ENCODE peak calls at places on chromosomes 11 and 22, in nine cellular contexts. One of them, this sample, is unnamed.

GRCh38 chr11:115226556-115226955 is 277.7 kb downstream of the CADM1 start:
- DNase-seq in transverse colon: no peak
- DNase-seq in HepG2: peak; percentile 39
- DNase-seq in tibial nerve: no peak
- DNase-seq in sigmoid colon: no peak
- DNase-seq in suprapubic skin: no peak
- DNase-seq in K562: no peak
- DNase-seq in GM12878: no peak
- DNase-seq in A549: peak; percentile 74
- DNase-seq in this sample: no peak

GRCh38 chr11:117834068-117834810 is 9.7 kb upstream of the FXYD2 start:
- DNase-seq in transverse colon: peak; percentile 4
- DNase-seq in HepG2: no peak
- DNase-seq in tibial nerve: no peak
- DNase-seq in sigmoid colon: peak; percentile 39
- DNase-seq in suprapubic skin: no peak
- DNase-seq in K562: no peak
- DNase-seq in GM12878: no peak
- DNase-seq in A549: no peak
- DNase-seq in this sample: no peak

GRCh38 chr11:44759743-44760476 is 33.1 kb downstream of the TSPAN18 start:
- DNase-seq in transverse colon: no peak
- DNase-seq in HepG2: no peak
- DNase-seq in tibial nerve: no peak
- DNase-seq in sigmoid colon: peak; percentile 61
- DNase-seq in suprapubic skin: peak; percentile 28
- DNase-seq in K562: no peak
- DNase-seq in GM12878: no peak
- DNase-seq in A549: no peak
- DNase-seq in this sample: no peak

GRCh38 chr11:64745523-64746328 is 1.8 kb upstream of the RASGRP2 start:
- DNase-seq in transverse colon: peak; percentile 77
- DNase-seq in HepG2: no peak
- DNase-seq in tibial nerve: peak; percentile 59
- DNase-seq in sigmoid colon: peak; percentile 97
- DNase-seq in suprapubic skin: peak; percentile 90
- DNase-seq in K562: peak; percentile 86
- DNase-seq in GM12878: no peak
- DNase-seq in A549: peak; percentile 73
- DNase-seq in this sample: peak; percentile 79

GRCh38 chr11:46916251-46916650 is 2.1 kb downstream of the LRP4 start:
- DNase-seq in transverse colon: no peak
- DNase-seq in HepG2: no peak
- DNase-seq in tibial nerve: no peak
- DNase-seq in sigmoid colon: no peak
- DNase-seq in suprapubic skin: no peak
- DNase-seq in K562: no peak
- DNase-seq in GM12878: no peak
- DNase-seq in A549: no peak
- DNase-seq in this sample: no peak

GRCh38 chr22:25630446-25630845 is 66.0 kb downstream of the GRK3 start:
- DNase-seq in transverse colon: no peak
- DNase-seq in HepG2: no peak
- DNase-seq in tibial nerve: no peak
- DNase-seq in sigmoid colon: no peak
- DNase-seq in suprapubic skin: no peak
- DNase-seq in K562: no peak
- DNase-seq in GM12878: no peak
- DNase-seq in A549: no peak
- DNase-seq in this sample: no peak

GRCh38 chr22:26579331-26579886 is 10.5 kb downstream of the TPST2 start:
- DNase-seq in transverse colon: peak; percentile 62
- DNase-seq in HepG2: no peak
- DNase-seq in tibial nerve: no peak
- DNase-seq in sigmoid colon: no peak
- DNase-seq in suprapubic skin: no peak
- DNase-seq in K562: no peak
- DNase-seq in GM12878: peak; percentile 30
- DNase-seq in A549: no peak
- DNase-seq in this sample: no peak

GRCh38 chr11:107272561-107272960 is 185.1 kb downstream of the CWF19L2 start:
- DNase-seq in transverse colon: no peak
- DNase-seq in HepG2: no peak
- DNase-seq in tibial nerve: no peak
- DNase-seq in sigmoid colon: no peak
- DNase-seq in suprapubic skin: no peak
- DNase-seq in K562: no peak
- DNase-seq in GM12878: no peak
- DNase-seq in A549: no peak
- DNase-seq in this sample: no peak

GRCh38 chr22:30566125-30566524 is 8.3 kb downstream of the GAL3ST1 start:
- DNase-seq in transverse colon: peak; percentile 67
- DNase-seq in HepG2: peak; percentile 80
- DNase-seq in tibial nerve: no peak
- DNase-seq in sigmoid colon: no peak
- DNase-seq in suprapubic skin: no peak
- DNase-seq in K562: no peak
- DNase-seq in GM12878: no peak
- DNase-seq in A549: peak; percentile 46
- DNase-seq in this sample: no peak

GRCh38 chr11:97140885-97141494 is 751.2 kb downstream of the JRKL start:
- DNase-seq in transverse colon: no peak
- DNase-seq in HepG2: peak; percentile 16
- DNase-seq in tibial nerve: no peak
- DNase-seq in sigmoid colon: no peak
- DNase-seq in suprapubic skin: no peak
- DNase-seq in K562: peak; percentile 26
- DNase-seq in GM12878: no peak
- DNase-seq in A549: peak; percentile 2
- DNase-seq in this sample: no peak

GRCh38 chr11:110529043-110529442 is 99.3 kb downstream of the FDX1 start:
- DNase-seq in transverse colon: no peak
- DNase-seq in HepG2: peak; percentile 5
- DNase-seq in tibial nerve: no peak
- DNase-seq in sigmoid colon: no peak
- DNase-seq in suprapubic skin: no peak
- DNase-seq in K562: peak; percentile 45
- DNase-seq in GM12878: no peak
- DNase-seq in A549: peak; percentile 14
- DNase-seq in this sample: no peak

GRCh38 chr11:4459470-4459869 is 10.4 kb downstream of the OR52K2 start:
- DNase-seq in transverse colon: peak; percentile 17
- DNase-seq in HepG2: no peak
- DNase-seq in tibial nerve: no peak
- DNase-seq in sigmoid colon: no peak
- DNase-seq in suprapubic skin: no peak
- DNase-seq in K562: no peak
- DNase-seq in GM12878: no peak
- DNase-seq in A549: no peak
- DNase-seq in this sample: peak; percentile 44

GRCh38 chr11:83680351-83680750 is 394.2 kb upstream of the CCDC90B start:
- DNase-seq in transverse colon: no peak
- DNase-seq in HepG2: no peak
- DNase-seq in tibial nerve: no peak
- DNase-seq in sigmoid colon: no peak
- DNase-seq in suprapubic skin: no peak
- DNase-seq in K562: no peak
- DNase-seq in GM12878: no peak
- DNase-seq in A549: no peak
- DNase-seq in this sample: no peak

DNA sequence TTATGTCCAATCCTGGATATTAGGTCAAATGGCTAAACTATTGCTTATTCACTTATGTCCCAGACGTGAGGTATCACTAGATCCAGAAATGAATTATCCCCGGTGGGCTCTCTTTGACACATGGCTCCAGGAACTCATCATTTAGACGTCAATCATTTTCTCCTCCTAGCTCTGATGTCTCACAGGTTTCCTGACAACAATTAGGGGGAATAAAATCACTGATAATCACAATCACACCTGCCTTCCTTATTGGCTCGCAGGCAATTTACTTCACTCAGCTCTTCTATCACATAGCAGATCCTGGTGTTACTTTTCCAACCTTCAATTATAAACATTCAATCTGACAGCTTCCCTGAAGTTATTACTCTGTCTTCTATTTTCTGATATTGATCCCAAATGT is 634.0 kb upstream of the TENM4 start:
- DNase-seq in transverse colon: no peak
- DNase-seq in HepG2: no peak
- DNase-seq in tibial nerve: no peak
- DNase-seq in sigmoid colon: no peak
- DNase-seq in suprapubic skin: no peak
- DNase-seq in K562: no peak
- DNase-seq in GM12878: no peak
- DNase-seq in A549: no peak
- DNase-seq in this sample: no peak
- TF ChIP-seq CTCF in transverse colon: no peak
- TF ChIP-seq CTCF in HepG2: no peak
- TF ChIP-seq CTCF in tibial nerve: no peak
- TF ChIP-seq CTCF in sigmoid colon: no peak
- TF ChIP-seq CTCF in suprapubic skin: no peak
- TF ChIP-seq CTCF in K562: no peak
- TF ChIP-seq CTCF in GM12878: no peak
- TF ChIP-seq CTCF in A549: no peak
- TF ChIP-seq CTCF in this sample: no peak

GRCh38 chr11:32053151-32053550 is 37.7 kb upstream of the RCN1 start:
- DNase-seq in transverse colon: no peak
- DNase-seq in HepG2: no peak
- DNase-seq in tibial nerve: no peak
- DNase-seq in sigmoid colon: no peak
- DNase-seq in suprapubic skin: no peak
- DNase-seq in K562: no peak
- DNase-seq in GM12878: no peak
- DNase-seq in A549: no peak
- DNase-seq in this sample: no peak

GRCh38 chr11:32050256-32050655 is 40.6 kb upstream of the RCN1 start:
- DNase-seq in transverse colon: no peak
- DNase-seq in HepG2: no peak
- DNase-seq in tibial nerve: no peak
- DNase-seq in sigmoid colon: no peak
- DNase-seq in suprapubic skin: no peak
- DNase-seq in K562: no peak
- DNase-seq in GM12878: no peak
- DNase-seq in A549: no peak
- DNase-seq in this sample: no peak

GRCh38 chr11:32056445-32056844 is 34.4 kb upstream of the RCN1 start:
- DNase-seq in transverse colon: no peak
- DNase-seq in HepG2: no peak
- DNase-seq in tibial nerve: no peak
- DNase-seq in sigmoid colon: no peak
- DNase-seq in suprapubic skin: no peak
- DNase-seq in K562: no peak
- DNase-seq in GM12878: no peak
- DNase-seq in A549: no peak
- DNase-seq in this sample: no peak

DNA sequence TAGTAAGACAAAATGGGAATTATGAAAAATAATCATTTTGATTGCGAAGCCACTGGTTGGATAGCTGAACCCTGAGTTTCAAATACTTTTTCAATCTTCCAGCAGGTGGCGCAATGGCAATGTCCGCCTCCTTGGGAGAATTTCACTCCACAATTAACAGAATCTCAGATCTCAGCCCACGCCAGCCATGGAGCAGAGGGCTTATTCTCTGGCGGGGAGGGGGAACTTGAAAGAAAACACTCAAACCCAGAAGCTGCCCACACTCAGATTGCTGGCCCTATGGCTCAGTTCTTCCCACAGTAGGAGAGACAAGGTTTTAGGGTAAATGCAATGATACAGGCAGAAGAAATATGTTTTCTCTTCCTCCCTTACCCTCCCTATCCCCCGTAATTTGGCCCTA is 38.7 kb upstream of the RCN1 start:
- DNase-seq in transverse colon: peak; percentile 46
- DNase-seq in HepG2: peak; percentile 18
- DNase-seq in tibial nerve: peak; percentile 15
- DNase-seq in sigmoid colon: peak; percentile 70
- DNase-seq in suprapubic skin: peak; percentile 79
- DNase-seq in K562: peak; percentile 64
- DNase-seq in GM12878: no peak
- DNase-seq in A549: peak; percentile 38
- DNase-seq in this sample: peak; percentile 44
- TF ChIP-seq EP300 in transverse colon: no peak
- TF ChIP-seq EP300 in HepG2: no peak
- TF ChIP-seq EP300 in tibial nerve: no peak
- TF ChIP-seq EP300 in sigmoid colon: no peak
- TF ChIP-seq EP300 in suprapubic skin: no peak
- TF ChIP-seq EP300 in K562: no peak
- TF ChIP-seq EP300 in GM12878: no peak
- TF ChIP-seq EP300 in A549: no peak
- TF ChIP-seq EP300 in this sample: no peak

DNA sequence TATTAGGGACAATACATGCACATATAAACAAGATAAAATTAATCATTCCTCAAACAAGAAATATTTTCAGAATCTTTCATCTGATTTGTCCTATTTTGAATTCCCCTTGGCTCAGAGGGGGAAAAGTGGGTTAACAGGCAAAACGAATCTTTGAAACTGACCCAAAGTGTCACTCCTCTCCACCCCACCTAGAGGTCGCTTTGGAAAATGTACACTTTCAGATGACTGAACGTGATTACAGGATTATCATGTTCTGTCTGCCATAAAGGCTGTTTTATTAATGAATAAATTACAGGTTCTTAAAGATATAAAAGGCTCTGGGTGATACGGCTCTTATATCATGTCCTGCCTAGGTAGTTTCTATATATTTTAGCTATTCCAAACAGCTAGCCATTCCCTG is 1735.0 kb downstream of the LRRC4C start:
- DNase-seq in transverse colon: no peak
- DNase-seq in HepG2: no peak
- DNase-seq in tibial nerve: no peak
- DNase-seq in sigmoid colon: no peak
- DNase-seq in suprapubic skin: no peak
- DNase-seq in K562: no peak
- DNase-seq in GM12878: no peak
- DNase-seq in A549: no peak
- DNase-seq in this sample: no peak
- TF ChIP-seq CTCF in transverse colon: no peak
- TF ChIP-seq CTCF in HepG2: no peak
- TF ChIP-seq CTCF in tibial nerve: no peak
- TF ChIP-seq CTCF in sigmoid colon: no peak
- TF ChIP-seq CTCF in suprapubic skin: no peak
- TF ChIP-seq CTCF in K562: no peak
- TF ChIP-seq CTCF in GM12878: no peak
- TF ChIP-seq CTCF in A549: no peak
- TF ChIP-seq CTCF in this sample: no peak

DNA sequence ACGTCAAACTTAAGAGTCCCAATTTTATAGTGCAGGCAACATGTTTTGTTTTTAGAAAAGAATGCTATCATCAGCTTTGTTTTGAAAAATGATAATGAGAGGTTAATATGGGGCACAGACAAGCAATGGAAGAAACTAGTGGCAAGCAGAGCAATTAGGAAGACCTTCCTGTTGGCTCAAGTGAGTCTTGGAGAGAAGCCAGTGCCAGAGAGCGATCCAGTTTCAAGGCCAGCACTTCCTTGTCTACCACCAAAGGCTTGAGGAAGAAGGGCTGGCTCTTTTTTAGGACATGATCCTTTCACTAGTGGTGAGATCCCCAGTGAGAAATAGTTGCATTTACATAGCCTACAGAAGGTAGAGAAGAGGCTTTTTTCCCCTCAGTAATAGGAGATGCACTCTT is 1340.7 kb downstream of the LRRC4C start:
- DNase-seq in transverse colon: no peak
- DNase-seq in HepG2: no peak
- DNase-seq in tibial nerve: no peak
- DNase-seq in sigmoid colon: no peak
- DNase-seq in suprapubic skin: no peak
- DNase-seq in K562: peak; percentile 2
- DNase-seq in GM12878: no peak
- DNase-seq in A549: no peak
- DNase-seq in this sample: no peak
- TF ChIP-seq EP300 in transverse colon: no peak
- TF ChIP-seq EP300 in HepG2: no peak
- TF ChIP-seq EP300 in tibial nerve: no peak
- TF ChIP-seq EP300 in sigmoid colon: no peak
- TF ChIP-seq EP300 in suprapubic skin: no peak
- TF ChIP-seq EP300 in K562: no peak
- TF ChIP-seq EP300 in GM12878: no peak
- TF ChIP-seq EP300 in A549: no peak
- TF ChIP-seq EP300 in this sample: no peak